ENCODE peak calls at places on chromosomes 1 and 21, in nine cellular contexts. R is ovary; H is NCI-H1105; U is T follicular helper cell; K is upper lobe of right lung; L is HAP-1; A is cardiac muscle cell; W is skeletal muscle cell; I is stimulated activated CD8-positive, alpha-beta memory T cell treated with anti-CD3 and anti-CD28 coated beads, Interleukin-15, amount 100 ng/mL, for 1 hour. Q is an unnamed sample.

GRCh38 chr21:31195334-31196015 is 148.6 kb downstream of the TIAM1 start:
- DNase-seq in L (no peak), K (no peak), W (no peak), I (no peak), U (no peak), R (no peak), H (no peak), A (no peak), Q (no peak)

GRCh38 chr1:4801192-4801924 is 146.9 kb downstream of the AJAP1 start:
- DNase-seq in R (peak), W (no peak), L (no peak), I (no peak), H (no peak), U (no peak), K (peak), A (no peak), Q (no peak)

GRCh38 chr21:33402011-33402979 is 918 bp upstream of the IFNGR2 start:
- DNase-seq in A (peak), H (no peak), L (no peak), U (no peak), W (peak), K (peak), R (peak), I (no peak), Q (peak)

GRCh38 chr1:98385691-98386090 is 275.8 kb upstream of the SNX7 start:
- DNase-seq in K (no peak), U (no peak), R (no peak), H (no peak), L (no peak), I (no peak), A (no peak), W (peak), Q (no peak)

GRCh38 chr1:16006552-16007485 is 2.8 kb downstream of the SRARP start:
- DNase-seq in I (no peak), K (no peak), A (no peak), W (no peak), R (peak), L (no peak), H (no peak), U (no peak), Q (no peak)

GRCh38 chr21:33362044-33362555 is 37.3 kb downstream of the IFNAR1 start:
- DNase-seq in R (no peak), W (no peak), A (peak), U (peak), L (peak), K (no peak), I (peak), H (no peak), Q (peak)

GRCh38 chr1:209104646-209105045 is 478.9 kb upstream of the CAMK1G start:
- DNase-seq in I (no peak), L (no peak), R (no peak), W (no peak), U (no peak), A (no peak), H (no peak), K (no peak), Q (no peak)

GRCh38 chr21:29091032-29091431 is 17.6 kb upstream of the CCT8 start:
- DNase-seq in R (no peak), U (no peak), K (no peak), L (no peak), I (no peak), H (no peak), A (no peak), W (peak), Q (no peak)

GRCh38 chr1:153533689-153534201 is 2.0 kb downstream of the S100A6 start:
- DNase-seq in I (no peak), K (peak), W (peak), R (peak), L (no peak), H (no peak), A (no peak), U (no peak), Q (no peak)

GRCh38 chr1:54705153-54705552 is 10.5 kb upstream of the TTC4 start:
- DNase-seq in A (no peak), R (no peak), H (no peak), K (no peak), U (no peak), I (no peak), L (no peak), W (no peak), Q (no peak)

GRCh38 chr1:156592910-156593732 is 1.5 kb downstream of the NAXE start:
- DNase-seq in A (no peak), I (no peak), K (no peak), R (no peak), L (no peak), H (no peak), W (no peak), U (no peak), Q (no peak)

GRCh38 chr1:176837708-176838107 is 326.8 kb downstream of the ASTN1 start:
- DNase-seq in U (no peak), W (no peak), H (peak), A (no peak), K (no peak), I (no peak), L (no peak), R (no peak), Q (no peak)

GRCh38 chr1:21295059-21295401 is 4.8 kb upstream of the ECE1 start:
- DNase-seq in H (no peak), I (no peak), U (peak), K (no peak), R (no peak), A (no peak), W (no peak), L (no peak), Q (no peak)

GRCh38 chr21:46055863-46056281 is 42.0 kb upstream of the COL6A2 start:
- DNase-seq in W (no peak), L (no peak), A (no peak), I (no peak), K (peak), R (peak), H (no peak), U (no peak), Q (no peak)

GRCh38 chr1:201535778-201536245 is 3.1 kb upstream of the NAV1 start:
- DNase-seq in A (no peak), W (no peak), I (no peak), U (no peak), K (no peak), H (no peak), L (no peak), R (no peak), Q (no peak)

GRCh38 chr1:152186556-152187285 is 27.7 kb upstream of the RPTN start:
- DNase-seq in L (no peak), W (no peak), R (no peak), U (no peak), A (no peak), I (no peak), K (no peak), H (no peak), Q (no peak)

GRCh38 chr1:147842578-147842977 is 60.0 kb upstream of the GJA8 start:
- DNase-seq in U (no peak), W (no peak), I (no peak), A (no peak), R (no peak), L (no peak), H (no peak), K (no peak), Q (no peak)

GRCh38 chr21:35344582-35344981 is 295.5 kb upstream of the RUNX1 start:
- DNase-seq in W (no peak), A (no peak), U (no peak), K (no peak), I (no peak), H (no peak), L (no peak), R (no peak), Q (no peak)

GRCh38 chr1:159012495-159012894 is 2.8 kb downstream of the IFI16 start:
- DNase-seq in W (no peak), K (no peak), H (no peak), U (peak), I (peak), A (no peak), R (no peak), L (no peak), Q (no peak)

GRCh38 chr1:31587720-31588423 is 11.6 kb downstream of the TINAGL1 start:
- DNase-seq in K (peak), R (peak), U (peak), A (peak), H (peak), I (no peak), L (no peak), W (no peak), Q (peak)

GRCh38 chr1:93016171-93016570 is 54.9 kb upstream of the DIPK1A start:
- DNase-seq in I (no peak), W (peak), L (no peak), U (no peak), K (no peak), R (no peak), A (no peak), H (no peak), Q (no peak)

GRCh38 chr1:5597991-5598823 is 394.0 kb downstream of the NPHP4 start:
- DNase-seq in R (no peak), I (no peak), H (no peak), U (no peak), W (no peak), K (no peak), L (no peak), A (no peak), Q (no peak)

GRCh38 chr1:48472747-48473146 is 743 bp upstream of the SPATA6 start:
- DNase-seq in U (no peak), W (no peak), K (no peak), A (no peak), R (no peak), H (peak), L (no peak), I (no peak), Q (no peak)

GRCh38 chr1:67570473-67571143 is 114.4 kb upstream of the GADD45A start:
- DNase-seq in K (no peak), I (no peak), L (no peak), H (no peak), A (no peak), U (no peak), R (no peak), W (peak), Q (no peak)

GRCh38 chr1:46539968-46540367 is 11.5 kb downstream of the KNCN start:
- DNase-seq in R (no peak), L (no peak), W (peak), I (no peak), H (no peak), K (no peak), U (no peak), A (no peak), Q (no peak)

GRCh38 chr1:21338568-21339401 is 48.5 kb upstream of the ECE1 start:
- DNase-seq in I (no peak), W (no peak), R (peak), K (no peak), A (no peak), L (no peak), H (peak), U (no peak), Q (peak)

GRCh38 chr1:245086389-245086969 is 68.3 kb upstream of the KIF26B start:
- DNase-seq in I (no peak), A (no peak), L (no peak), U (no peak), K (no peak), H (no peak), R (no peak), W (peak), Q (no peak)

GRCh38 chr1:211614615-211615014 is 35.7 kb upstream of the SLC30A1 start:
- DNase-seq in U (no peak), K (no peak), H (no peak), L (no peak), W (no peak), A (no peak), R (no peak), I (no peak), Q (no peak)

GRCh38 chr1:73092383-73092782 is 810.0 kb upstream of the NEGR1 start:
- DNase-seq in I (no peak), W (no peak), L (no peak), R (no peak), U (no peak), A (no peak), H (no peak), K (no peak), Q (no peak)

GRCh38 chr1:6134206-6134605 is 45.9 kb downstream of the CHD5 start:
- DNase-seq in U (no peak), A (no peak), R (no peak), W (no peak), H (no peak), L (no peak), I (no peak), K (peak), Q (no peak)

GRCh38 chr1:116933586-116934515 is 24.1 kb downstream of the PTGFRN start:
- DNase-seq in R (no peak), I (no peak), U (no peak), W (no peak), L (no peak), K (no peak), A (no peak), H (no peak), Q (no peak)

GRCh38 chr1:6726253-6726652 is 24.6 kb upstream of the DNAJC11 start:
- DNase-seq in L (no peak), H (no peak), A (no peak), I (no peak), U (no peak), W (no peak), R (no peak), K (no peak), Q (no peak)

GRCh38 chr1:9690440-9691107 is 39.0 kb downstream of the PIK3CD start:
- DNase-seq in W (no peak), I (no peak), H (no peak), K (no peak), U (no peak), R (no peak), A (no peak), L (no peak), Q (no peak)

GRCh38 chr1:171335964-171336363 is 22.0 kb downstream of the FMO4 start:
- DNase-seq in L (no peak), R (no peak), A (no peak), U (no peak), I (no peak), K (no peak), W (no peak), H (no peak), Q (no peak)

Q was measured in NCI-H526.